ENCODE peak calls at places on chromosomes 12 and 14, in seven cellular contexts. N is tibial nerve, W is breast epithelium, B is uterus, S is suprapubic skin, Q is lower leg skin, H is ovary. U is an unnamed sample.

GRCh38 chr14:98957211-98958047 is 314.6 kb downstream of the BCL11B start:
- DNase-seq in N (peak; percentile 87), W (peak; percentile 64), H (peak; percentile 72), S (peak; percentile 90), B (peak; percentile 69), Q (peak; percentile 95), U (peak; percentile 91)

GRCh38 chr12:45893240-45893639 is 97.1 kb downstream of the SCAF11 start:
- DNase-seq in N (no peak), Q (no peak), B (no peak), H (no peak), S (no peak), W (no peak), U (no peak)

GRCh38 chr12:107306141-107306670 is 212.9 kb upstream of the CRY1 start:
- DNase-seq in B (no peak), S (no peak), Q (no peak), H (no peak), N (no peak), W (no peak), U (no peak)

GRCh38 chr12:131755305-131756113 is 44.6 kb downstream of the SFSWAP start:
- DNase-seq in W (no peak), S (no peak), N (no peak), B (no peak), Q (peak; percentile 42), H (no peak), U (no peak)

GRCh38 chr12:13210543-13211190 is 14.1 kb downstream of the EMP1 start:
- DNase-seq in B (no peak), W (no peak), Q (no peak), S (no peak), N (no peak), H (no peak), U (no peak)

GRCh38 chr12:56256326-56256960 is 1.7 kb downstream of the ANKRD52 start:
- DNase-seq in W (no peak), H (no peak), Q (no peak), N (no peak), S (no peak), B (no peak), U (no peak)

GRCh38 chr14:73750161-73750901 is 36.1 kb upstream of the PNMA1 start:
- DNase-seq in Q (no peak), W (no peak), S (no peak), H (no peak), B (no peak), N (no peak), U (no peak)

GRCh38 chr12:110640275-110641025 is 26.5 kb downstream of the TCTN1 start:
- DNase-seq in B (no peak), W (no peak), Q (no peak), S (no peak), N (no peak), H (no peak), U (no peak)

GRCh38 chr12:113961921-113962710 is 4.0 kb downstream of the RBM19 start:
- DNase-seq in H (no peak), S (no peak), N (no peak), W (no peak), B (no peak), Q (no peak), U (no peak)

GRCh38 chr12:113967368-113967767 is 1.2 kb upstream of the RBM19 start:
- DNase-seq in N (no peak), S (no peak), W (no peak), H (no peak), Q (no peak), B (no peak), U (no peak)

GRCh38 chr12:113971392-113971791 is 5.3 kb upstream of the RBM19 start:
- DNase-seq in N (no peak), S (no peak), H (no peak), B (no peak), W (no peak), Q (no peak), U (no peak)

GRCh38 chr12:113962733-113963132 is 3.4 kb downstream of the RBM19 start:
- DNase-seq in Q (no peak), S (no peak), H (no peak), B (no peak), W (no peak), N (no peak), U (no peak)

GRCh38 chr12:113965951-113966797 is at the start of gene RBM19:
- DNase-seq in Q (peak; percentile 99), B (peak; percentile 98), W (peak; percentile 96), N (peak; percentile 97), S (peak; percentile 98), H (peak; percentile 97), U (peak; percentile 99)
- TF ChIP-seq POLR2A in Q (no peak), B (no peak), W (peak; percentile 39), N (peak; percentile 60), S (peak; percentile 40), H (peak; percentile 42), U (no peak)

GRCh38 chr12:9101018-9101687 is 14.6 kb downstream of the A2M start:
- DNase-seq in H (no peak), W (no peak), S (no peak), N (no peak), Q (no peak), B (no peak), U (no peak)

GRCh38 chr12:9104767-9105423 is 10.8 kb downstream of the A2M start:
- DNase-seq in H (no peak), B (no peak), Q (no peak), S (no peak), W (no peak), N (no peak), U (no peak)

GRCh38 chr12:9104087-9104486 is 11.6 kb downstream of the A2M start:
- DNase-seq in Q (no peak), B (no peak), N (no peak), H (no peak), S (no peak), W (no peak), U (no peak)

GRCh38 chr12:9106067-9106466 is 9.7 kb downstream of the A2M start:
- DNase-seq in N (no peak), B (no peak), H (no peak), S (no peak), W (no peak), Q (no peak), U (no peak)

GRCh38 chr12:9103050-9103854 is 12.5 kb downstream of the A2M start:
- DNase-seq in W (no peak), N (no peak), H (no peak), S (no peak), Q (no peak), B (no peak), U (no peak)
- TF ChIP-seq POLR2A in W (no peak), N (no peak), H (no peak), S (no peak), Q (no peak), B (no peak), U (no peak)

DNA sequence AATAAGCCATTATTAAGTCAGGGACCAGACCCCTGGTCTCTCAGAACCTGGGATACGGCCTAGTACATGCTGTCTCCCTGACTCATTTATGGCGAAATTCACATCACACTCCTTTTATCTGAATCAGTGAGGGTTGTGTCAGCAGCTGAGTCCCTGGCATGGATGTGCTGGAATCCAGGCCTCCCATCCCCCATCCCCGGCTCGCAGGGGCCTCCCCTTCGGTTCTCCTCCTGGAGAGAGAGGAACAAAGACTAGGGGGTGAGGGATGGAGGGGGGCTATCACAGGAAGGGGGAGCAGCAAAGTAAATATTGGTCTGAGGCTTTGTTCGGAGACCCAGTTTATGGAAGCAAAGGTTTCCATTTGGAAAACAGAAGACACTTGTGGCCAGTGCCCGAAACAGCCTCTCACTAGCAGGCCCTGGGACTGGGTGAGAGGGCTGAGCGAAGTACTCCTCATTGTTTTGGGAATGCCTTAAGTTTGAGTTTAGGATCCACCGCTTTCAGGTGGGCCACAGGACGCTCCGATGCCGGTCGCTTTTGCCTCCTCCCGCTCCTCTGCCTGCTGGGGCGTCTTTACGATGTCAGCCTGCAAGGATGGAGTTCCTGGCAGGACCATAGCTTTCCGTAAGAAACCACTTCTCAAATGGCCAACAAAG is 145.0 kb downstream of the PRKCH start:
- DNase-seq in W (no peak), H (peak; percentile 84), N (peak; percentile 9), Q (no peak), S (no peak), B (peak; percentile 75), U (peak; percentile 89)
- TF ChIP-seq POLR2A in W (no peak), H (no peak), N (no peak), Q (no peak), S (no peak), B (no peak), U (no peak)

GRCh38 chr12:79677667-79678066 is 13.1 kb downstream of the PAWR start:
- DNase-seq in H (no peak), B (no peak), W (no peak), Q (no peak), N (no peak), S (no peak), U (no peak)

GRCh38 chr12:79676579-79676978 is 14.2 kb downstream of the PAWR start:
- DNase-seq in W (no peak), B (no peak), H (no peak), S (no peak), Q (no peak), N (no peak), U (no peak)

GRCh38 chr12:79678306-79678705 is 12.5 kb downstream of the PAWR start:
- DNase-seq in B (no peak), H (no peak), W (no peak), S (no peak), N (no peak), Q (no peak), U (no peak)

GRCh38 chr12:79674629-79675028 is 16.1 kb downstream of the PAWR start:
- DNase-seq in H (no peak), N (no peak), W (no peak), S (no peak), B (no peak), Q (no peak), U (no peak)

DNA sequence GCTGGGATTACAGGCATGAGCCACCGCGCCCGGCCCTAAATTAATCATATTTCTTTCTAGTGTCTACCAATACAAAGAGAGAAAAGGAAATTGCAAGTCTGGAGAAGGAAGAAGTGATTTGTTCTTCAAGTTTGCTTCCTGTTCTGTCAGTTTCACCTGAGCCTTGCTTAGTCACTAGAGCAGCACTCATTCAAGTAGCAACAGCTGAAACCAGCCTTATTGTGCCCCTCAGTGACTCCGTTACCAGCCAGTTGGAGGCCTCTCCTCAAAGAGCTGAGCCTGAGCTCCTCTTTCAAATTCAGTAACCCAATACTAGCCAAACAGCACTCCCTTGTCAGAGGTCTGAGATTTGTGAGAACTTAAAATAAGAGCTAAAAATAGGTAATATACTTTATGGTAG is 17.4 kb downstream of the PAWR start:
- DNase-seq in B (no peak), H (no peak), S (no peak), N (no peak), Q (no peak), W (no peak), U (no peak)
- TF ChIP-seq POLR2A in B (no peak), H (no peak), S (no peak), N (no peak), Q (no peak), W (no peak), U (no peak)